ENCODE peak calls at places on chromosomes 13 and 19, in five cellular contexts. Q is astrocyte; E is stimulated activated naive CD4-positive, alpha-beta T cell; T is breast epithelium; A is KG1. G is an unnamed sample.

GRCh38 chr19:8611890-8612806 is 1.6 kb upstream of the ADAMTS10 start:
- DNase-seq in Q (peak), E (no peak), T (no peak), A (no peak), G (peak)

GRCh38 chr19:50377051-50377441 is 789 bp downstream of the NR1H2 start:
- DNase-seq in Q (no peak), E (peak), T (no peak), A (no peak), G (no peak)

GRCh38 chr19:7980168-7980567 is 25.3 kb downstream of the ELAVL1 start:
- DNase-seq in Q (no peak), E (no peak), T (no peak), A (no peak), G (no peak)

GRCh38 chr13:97934590-97934989 is 18.9 kb upstream of the IPO5 start:
- DNase-seq in Q (peak), E (no peak), T (no peak), A (no peak), G (peak)

GRCh38 chr19:3048190-3048533 is 14.1 kb downstream of the TLE5 start:
- DNase-seq in Q (no peak), E (no peak), T (no peak), A (no peak), G (no peak)

GRCh38 chr13:23667750-23668149 is 97.5 kb downstream of the TNFRSF19 start:
- DNase-seq in Q (no peak), E (no peak), T (no peak), A (no peak), G (no peak)

GRCh38 chr19:11737964-11738745 is 591 bp downstream of the ZNF823 start:
- DNase-seq in Q (no peak), E (peak), T (peak), A (no peak), G (peak)

GRCh38 chr13:95745289-95745688 is 68.3 kb downstream of the DNAJC3 start:
- DNase-seq in Q (no peak), E (no peak), T (no peak), A (no peak), G (no peak)

GRCh38 chr19:55443045-55443823 is at the start of gene SHISA7:
- DNase-seq in Q (no peak), E (no peak), T (no peak), A (no peak), G (no peak)

GRCh38 chr19:8721334-8721733 is at the start of gene OR2Z1:
- DNase-seq in Q (no peak), E (no peak), T (no peak), A (no peak), G (no peak)

G was measured in lower leg skin.